ENCODE peak calls at places on chromosome 19, in ten cellular contexts. M is nucleus accumbens; O is stromal cell of bone marrow; J is testis; Z is HS-5; K is HTR-8/SVneo; L is iris pigment epithelial cell; T is stimulated activated CD4-positive, alpha-beta T cell treated with anti-CD3 and anti-CD28 coated beads, Interleukin-15, amount 100 ng/mL, for 48 hours; W is C1 segment of cervical spinal cord; R is midbrain. Q is an unnamed sample.
A peak's percentile ranks its signal among the peaks of the same experiment; 100 is the strongest.

GRCh38 chr19:48671456-48671995 is 1.3 kb downstream of the NTN5 start:
- DNase-seq in O (no peak), T (no peak), M (no peak), Z (no peak), K (no peak), W (no peak), L (no peak), J (no peak), R (no peak), Q (no peak)

GRCh38 chr19:44840811-44841210 is 5.3 kb upstream of the NECTIN2 start:
- DNase-seq in R (no peak), W (no peak), T (no peak), J (no peak), M (no peak), L (no peak), Z (no peak), O (no peak), K (no peak), Q (no peak)

GRCh38 chr19:1445932-1446712 is 3.8 kb upstream of the APC2 start:
- DNase-seq in T (no peak), O (no peak), L (no peak), K (peak; percentile 86), M (peak; percentile 48), Z (no peak), W (peak; percentile 34), J (no peak), R (peak; percentile 40), Q (no peak)

GRCh38 chr19:41606215-41606837 is 20.5 kb downstream of the CEACAM4 start:
- DNase-seq in R (no peak), J (no peak), W (no peak), O (no peak), Z (no peak), T (no peak), M (no peak), K (no peak), L (no peak), Q (no peak)

GRCh38 chr19:13015361-13016231 is 20.3 kb downstream of the NFIX start:
- DNase-seq in T (no peak), O (no peak), M (no peak), Z (no peak), R (no peak), K (no peak), J (no peak), L (peak; percentile 24), W (no peak), Q (peak; percentile 63)

GRCh38 chr19:18496167-18496979 is 25.5 kb downstream of the ELL start:
- DNase-seq in W (no peak), R (no peak), Z (peak; percentile 46), T (peak; percentile 39), M (no peak), J (no peak), L (peak; percentile 89), O (no peak), K (peak; percentile 59), Q (peak; percentile 23)

GRCh38 chr19:42455621-42456081 is 12.9 kb upstream of the CXCL17 start:
- DNase-seq in R (no peak), L (no peak), W (no peak), M (no peak), O (no peak), T (no peak), K (no peak), Z (no peak), J (no peak), Q (no peak)

GRCh38 chr19:38437917-38438316 is 4.4 kb downstream of the RYR1 start:
- DNase-seq in T (no peak), K (no peak), O (no peak), R (no peak), L (no peak), W (no peak), J (no peak), Z (no peak), M (no peak), Q (no peak)

GRCh38 chr19:15934332-15935078 is at the start of gene CYP4F11:
- DNase-seq in Z (no peak), R (peak; percentile 63), M (peak; percentile 50), W (peak; percentile 64), O (no peak), K (no peak), J (peak; percentile 83), T (no peak), L (no peak), Q (no peak)

GRCh38 chr19:48900477-48901452 is 653 bp downstream of the NUCB1 start:
- DNase-seq in J (no peak), L (peak; percentile 48), R (peak; percentile 13), M (no peak), Z (no peak), O (peak; percentile 50), T (no peak), W (peak; percentile 16), K (no peak), Q (peak; percentile 53)

GRCh38 chr19:38587562-38587961 is 30.2 kb downstream of the MAP4K1 start:
- DNase-seq in J (no peak), K (no peak), O (no peak), L (no peak), R (no peak), T (no peak), M (no peak), Z (no peak), W (no peak), Q (no peak)

GRCh38 chr19:49923055-49924003 is 5.7 kb upstream of the ATF5 start:
- DNase-seq in M (no peak), W (no peak), O (no peak), T (no peak), J (no peak), K (no peak), Z (no peak), R (no peak), L (no peak), Q (no peak)

GRCh38 chr19:14772995-14773394 is 5.4 kb downstream of the ADGRE2 start:
- DNase-seq in R (no peak), J (no peak), Z (no peak), T (no peak), L (no peak), O (no peak), W (no peak), M (no peak), K (no peak), Q (no peak)

GRCh38 chr19:48192750-48193149 is 22.3 kb downstream of the ZSWIM9 start:
- DNase-seq in Z (no peak), O (no peak), K (no peak), M (no peak), R (no peak), T (no peak), W (no peak), J (no peak), L (no peak), Q (no peak)

GRCh38 chr19:10226376-10227214 is 4.5 kb downstream of the S1PR2 start:
- DNase-seq in T (no peak), O (peak; percentile 56), W (peak; percentile 33), Z (peak; percentile 79), J (peak; percentile 76), L (peak; percentile 75), R (no peak), K (no peak), M (peak; percentile 36), Q (peak; percentile 96)

GRCh38 chr19:12544401-12544876 is 6.8 kb downstream of the ZNF564 start:
- DNase-seq in R (no peak), M (no peak), K (peak; percentile 18), T (no peak), W (no peak), Z (no peak), J (no peak), L (peak; percentile 90), O (no peak), Q (no peak)

GRCh38 chr19:10294368-10294697 is 4.6 kb downstream of the ICAM5 start:
- DNase-seq in J (no peak), K (no peak), O (no peak), Z (no peak), L (no peak), W (no peak), T (no peak), R (no peak), M (no peak), Q (no peak)